ENCODE peak calls at places on chromosomes 3 and 15, in six cellular contexts. Y is sigmoid colon, G is body of pancreas, X is stomach, Q is adrenal gland, C is A549. W is an unnamed sample.

GRCh38 chr3:106929081-106929480 is 448.2 kb upstream of the CCDC54 start:
- DNase-seq in Y (no peak), G (no peak), X (no peak), Q (no peak), C (no peak), W (no peak)

GRCh38 chr15:38424101-38424552 is 29.8 kb upstream of the FAM98B start:
- DNase-seq in Y (no peak), G (no peak), X (no peak), Q (no peak), C (no peak), W (no peak)

GRCh38 chr15:66789029-66790025 is 87.3 kb downstream of the SMAD6 start:
- DNase-seq in Y (no peak), G (peak), X (peak), Q (peak), C (peak), W (no peak)

GRCh38 chr15:70208332-70208731 is 110.6 kb upstream of the TLE3 start:
- DNase-seq in Y (no peak), G (no peak), X (no peak), Q (no peak), C (no peak), W (no peak)

GRCh38 chr3:177452487-177452886 is 255.2 kb upstream of the TBL1XR1 start:
- DNase-seq in Y (no peak), G (no peak), X (no peak), Q (peak), C (peak), W (no peak)

GRCh38 chr3:152835311-152836102 is 576 bp downstream of the P2RY1 start:
- DNase-seq in Y (peak), G (peak), X (peak), Q (peak), C (peak), W (no peak)

GRCh38 chr3:10548997-10549396 is 43.6 kb upstream of the ATP2B2 start:
- DNase-seq in Y (peak), G (no peak), X (no peak), Q (no peak), C (no peak), W (no peak)

GRCh38 chr15:84400820-84401219 is 165.2 kb downstream of the GOLGA6L4 start:
- DNase-seq in Y (no peak), G (no peak), X (no peak), Q (no peak), C (no peak), W (no peak)

GRCh38 chr15:79025201-79025600 is 65.4 kb downstream of the RASGRF1 start:
- DNase-seq in Y (no peak), G (no peak), X (no peak), Q (peak), C (no peak), W (no peak)

DNA sequence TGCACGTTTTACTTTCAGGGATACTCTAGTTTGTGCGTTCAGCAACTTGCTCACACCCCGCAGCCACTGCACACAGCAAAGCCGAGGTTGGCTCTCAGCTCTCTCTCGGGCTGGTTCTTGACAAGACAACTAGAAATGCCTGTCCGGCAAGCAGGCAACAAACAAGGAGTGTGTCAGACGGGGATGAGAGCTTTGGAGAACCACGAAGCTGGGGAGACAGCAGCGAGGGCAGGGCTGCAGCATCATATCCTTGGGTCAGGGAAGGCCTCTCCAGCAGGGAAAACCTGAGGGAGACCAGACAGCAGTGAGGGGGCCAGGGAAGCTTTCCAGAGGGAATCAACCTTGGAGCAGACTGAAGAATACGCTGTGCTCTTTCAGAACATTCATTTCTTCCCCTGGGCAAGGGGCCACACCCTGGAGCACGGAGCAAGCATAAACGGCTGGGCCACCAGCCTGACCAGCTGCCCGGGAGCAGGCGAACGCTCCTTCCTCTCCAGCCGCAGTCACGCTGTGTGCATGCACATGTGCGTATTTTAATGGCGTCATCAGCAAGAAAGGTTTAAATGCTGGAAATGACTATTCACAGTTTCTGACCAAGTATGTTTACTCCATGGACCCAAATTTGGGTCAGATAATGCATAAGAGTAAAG is 58.7 kb downstream of the CHSY1 start:
- DNase-seq in Y (no peak), G (no peak), X (no peak), Q (no peak), C (no peak), W (no peak)
- TF ChIP-seq POLR2A in Y (no peak), G (no peak), X (no peak), Q (no peak), C (no peak), W (no peak)

GRCh38 chr15:98745179-98745578 is 96.8 kb downstream of the IGF1R start:
- DNase-seq in Y (no peak), G (no peak), X (peak), Q (no peak), C (no peak), W (no peak)

GRCh38 chr15:98745650-98746374 is 97.5 kb downstream of the IGF1R start:
- DNase-seq in Y (no peak), G (no peak), X (no peak), Q (no peak), C (no peak), W (no peak)

GRCh38 chr15:98744506-98744905 is 96.2 kb downstream of the IGF1R start:
- DNase-seq in Y (no peak), G (no peak), X (no peak), Q (no peak), C (no peak), W (no peak)

GRCh38 chr15:98746375-98746679 is 98.0 kb downstream of the IGF1R start:
- DNase-seq in Y (no peak), G (no peak), X (no peak), Q (no peak), C (no peak), W (no peak)

DNA sequence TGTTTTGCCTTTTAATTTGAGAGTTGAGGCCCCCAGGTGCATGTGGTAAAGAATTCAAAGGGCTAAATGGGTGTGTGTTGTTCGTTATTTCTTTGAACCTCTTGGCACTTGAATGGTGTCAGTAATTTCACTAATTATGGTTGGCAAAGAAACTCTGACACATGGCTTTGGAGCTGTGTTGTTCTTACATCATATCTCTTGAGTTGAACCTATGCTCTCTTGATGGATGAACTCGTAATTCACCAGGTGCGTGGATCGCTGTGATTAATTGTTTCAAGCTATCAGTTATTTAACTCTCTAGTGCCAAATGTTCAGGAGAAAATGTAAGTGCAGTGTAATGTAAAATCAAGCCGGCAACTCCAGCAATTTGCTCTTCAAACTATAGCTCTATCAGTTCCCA is 98.4 kb downstream of the IGF1R start:
- DNase-seq in Y (no peak), G (no peak), X (no peak), Q (no peak), C (no peak), W (no peak)
- H3K27ac ChIP-seq in Y (no peak), G (no peak), X (no peak), Q (no peak), C (no peak), W (no peak)

DNA sequence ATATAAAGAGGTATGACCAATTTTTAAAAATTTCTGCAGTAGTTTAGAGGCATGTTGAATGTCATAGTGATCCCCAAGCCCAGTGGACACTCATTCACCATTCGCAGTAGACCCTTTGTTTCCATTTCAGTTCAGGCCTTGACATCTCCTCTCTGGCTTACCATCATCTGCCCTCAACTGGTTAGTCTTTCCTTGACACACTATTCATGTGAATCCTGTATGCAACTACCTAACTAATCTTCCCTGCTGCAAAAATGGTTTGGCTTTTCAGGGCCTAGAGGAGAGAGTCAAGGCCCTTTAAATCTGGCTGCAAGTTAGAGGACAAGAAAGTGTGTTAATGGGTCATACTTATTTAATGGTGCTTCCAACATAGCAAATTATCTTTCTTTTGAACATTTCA is 10.9 kb downstream of the APH1B start:
- DNase-seq in Y (no peak), G (no peak), X (no peak), Q (no peak), C (peak), W (no peak)
- H3K4me3 ChIP-seq in Y (no peak), G (no peak), X (no peak), Q (no peak), C (no peak), W (no peak)

GRCh38 chr15:49155110-49155833 is at the start of gene COPS2:
- DNase-seq in Y (peak), G (peak), X (peak), Q (peak), C (peak), W (peak)

GRCh38 chr15:49154799-49155109 is 645 bp downstream of the COPS2 start:
- DNase-seq in Y (no peak), G (no peak), X (no peak), Q (no peak), C (no peak), W (no peak)

GRCh38 chr15:49152552-49153337 is 2.7 kb downstream of the COPS2 start:
- DNase-seq in Y (no peak), G (no peak), X (no peak), Q (no peak), C (no peak), W (no peak)

GRCh38 chr15:49154359-49154758 is 1.0 kb downstream of the COPS2 start:
- DNase-seq in Y (no peak), G (no peak), X (no peak), Q (no peak), C (no peak), W (no peak)

GRCh38 chr15:49155834-49156627 is 632 bp upstream of the COPS2 start:
- DNase-seq in Y (no peak), G (no peak), X (no peak), Q (peak), C (no peak), W (no peak)
- TF ChIP-seq POLR2A in Y (no peak), G (no peak), X (no peak), Q (no peak), C (no peak), W (no peak)

GRCh38 chr3:37457392-37458065 is 283.1 kb upstream of the LRRFIP2 start:
- DNase-seq in Y (no peak), G (no peak), X (no peak), Q (peak), C (no peak), W (no peak)
- H3K27ac ChIP-seq in Y (peak), G (no peak), X (no peak), Q (peak), C (no peak), W (peak)

GRCh38 chr15:27635916-27636315 is 463.2 kb downstream of the OCA2 start:
- DNase-seq in Y (no peak), G (no peak), X (no peak), Q (no peak), C (no peak), W (no peak)

GRCh38 chr15:27639595-27639994 is 459.5 kb downstream of the OCA2 start:
- DNase-seq in Y (no peak), G (no peak), X (no peak), Q (no peak), C (no peak), W (no peak)

GRCh38 chr15:27638950-27639349 is 460.2 kb downstream of the OCA2 start:
- DNase-seq in Y (no peak), G (no peak), X (no peak), Q (no peak), C (no peak), W (no peak)
- H3K4me3 ChIP-seq in Y (no peak), G (no peak), X (no peak), Q (no peak), C (no peak), W (no peak)

DNA sequence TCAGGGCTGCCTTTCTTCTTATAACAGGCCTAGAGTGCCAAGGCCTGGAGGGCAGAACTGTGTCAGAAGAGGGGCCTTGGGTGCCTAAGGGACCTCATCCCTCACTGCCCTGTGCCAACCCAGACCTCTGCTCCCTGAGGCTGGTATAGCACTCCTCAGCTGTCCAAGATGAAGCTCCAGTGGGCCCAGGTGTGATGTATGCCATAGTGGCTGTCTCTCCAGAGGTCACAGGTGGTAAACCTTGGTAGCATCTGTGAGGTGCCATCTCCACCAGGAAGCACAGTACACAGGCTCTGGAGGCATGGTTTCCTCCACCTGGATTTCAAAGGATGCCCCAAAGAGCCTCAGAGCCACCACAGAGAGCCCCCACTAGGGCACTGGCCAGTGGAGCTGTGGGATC is 12.3 kb upstream of the KLHL40 start:
- DNase-seq in Y (peak), G (no peak), X (no peak), Q (no peak), C (no peak), W (no peak)
- TF ChIP-seq POLR2A in Y (no peak), G (no peak), X (no peak), Q (no peak), C (no peak), W (no peak)

DNA sequence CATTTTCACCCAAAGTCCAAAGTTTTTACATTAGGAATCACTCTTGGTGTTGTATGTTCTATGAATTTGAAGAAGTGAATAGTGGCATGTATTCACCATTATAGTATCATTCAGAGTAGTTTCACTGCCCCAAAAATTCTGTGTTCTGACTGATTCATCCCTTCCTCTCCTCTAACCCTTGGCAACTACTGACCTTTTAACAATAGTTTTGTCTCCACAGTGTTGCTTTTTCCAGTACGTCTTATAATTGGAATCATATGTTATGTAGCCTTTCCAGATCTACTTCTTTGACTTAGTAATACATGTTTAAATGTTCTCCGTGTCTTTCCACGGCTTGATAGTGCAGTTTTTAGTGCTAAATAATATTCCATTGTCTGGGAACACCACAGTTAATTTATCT is 379.0 kb upstream of the SGO1 start:
- DNase-seq in Y (no peak), G (no peak), X (no peak), Q (no peak), C (no peak), W (no peak)
- H3K27ac ChIP-seq in Y (no peak), G (no peak), X (no peak), Q (no peak), C (no peak), W (no peak)

DNA sequence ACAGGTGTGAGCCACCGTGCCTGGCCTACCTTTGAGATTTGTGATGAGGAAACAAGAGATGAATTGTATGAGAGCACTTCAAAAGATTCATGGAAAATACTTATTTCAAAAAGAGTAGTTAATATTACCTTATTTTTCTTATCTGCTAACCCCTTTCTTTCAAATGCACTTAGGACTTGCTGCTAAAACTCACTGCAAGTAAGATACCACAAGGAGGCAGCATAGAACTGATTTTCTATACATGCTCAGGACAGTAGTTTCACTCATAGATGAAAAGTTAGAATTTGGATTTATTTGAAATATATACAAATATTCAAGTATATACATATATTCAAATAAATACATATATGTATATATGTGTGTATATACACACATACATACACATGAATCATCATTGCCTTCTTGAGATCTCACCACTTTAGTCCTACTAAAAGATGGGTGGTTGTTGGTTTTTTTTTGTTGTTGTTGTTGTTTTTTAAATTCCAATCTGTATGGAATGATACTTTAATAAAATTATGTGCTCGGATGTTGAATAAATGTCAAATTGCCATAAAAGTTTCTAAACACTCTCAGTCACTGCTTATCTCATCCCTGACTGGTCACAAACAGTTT is 2.4 kb downstream of the CCNDBP1 start:
- DNase-seq in Y (no peak), G (peak), X (no peak), Q (no peak), C (peak), W (no peak)
- H3K4me3 ChIP-seq in Y (no peak), G (no peak), X (no peak), Q (no peak), C (no peak), W (no peak)